ENCODE peak calls at places on chromosomes 5 and 9, in four cellular contexts. One of them, this sample, is unnamed.

GRCh38 chr9:25678846-25679360 is 659 bp upstream of the TUSC1 start:
- DNase-seq in mammary epithelial cell: peak
- DNase-seq in NCI-H2081: no peak
- DNase-seq in activated CD4-positive, alpha-beta T cell treated with anti-CD3 and anti-CD28 coated beads, Interleukin-2, amount 50 U/mL, for 1 hour: no peak
- DNase-seq in this sample: peak

GRCh38 chr5:95709967-95710650 is 21.0 kb upstream of the RHOBTB3 start:
- DNase-seq in mammary epithelial cell: no peak
- DNase-seq in NCI-H2081: no peak
- DNase-seq in activated CD4-positive, alpha-beta T cell treated with anti-CD3 and anti-CD28 coated beads, Interleukin-2, amount 50 U/mL, for 1 hour: no peak
- DNase-seq in this sample: no peak

GRCh38 chr5:137376127-137376526 is 123.0 kb downstream of the SPOCK1 start:
- DNase-seq in mammary epithelial cell: no peak
- DNase-seq in NCI-H2081: peak
- DNase-seq in activated CD4-positive, alpha-beta T cell treated with anti-CD3 and anti-CD28 coated beads, Interleukin-2, amount 50 U/mL, for 1 hour: no peak
- DNase-seq in this sample: no peak

GRCh38 chr9:38073882-38074281 is 4.9 kb upstream of the SHB start:
- DNase-seq in mammary epithelial cell: peak
- DNase-seq in NCI-H2081: no peak
- DNase-seq in activated CD4-positive, alpha-beta T cell treated with anti-CD3 and anti-CD28 coated beads, Interleukin-2, amount 50 U/mL, for 1 hour: no peak
- DNase-seq in this sample: peak

GRCh38 chr9:23851024-23851629 is 25.1 kb upstream of the ELAVL2 start:
- DNase-seq in mammary epithelial cell: peak
- DNase-seq in NCI-H2081: peak
- DNase-seq in activated CD4-positive, alpha-beta T cell treated with anti-CD3 and anti-CD28 coated beads, Interleukin-2, amount 50 U/mL, for 1 hour: no peak
- DNase-seq in this sample: peak

GRCh38 chr9:6759114-6759977 is 1.6 kb downstream of the KDM4C start:
- DNase-seq in mammary epithelial cell: peak
- DNase-seq in NCI-H2081: no peak
- DNase-seq in activated CD4-positive, alpha-beta T cell treated with anti-CD3 and anti-CD28 coated beads, Interleukin-2, amount 50 U/mL, for 1 hour: peak
- DNase-seq in this sample: peak

GRCh38 chr9:122816163-122816867 is 12.1 kb downstream of the PDCL start:
- DNase-seq in mammary epithelial cell: no peak
- DNase-seq in NCI-H2081: no peak
- DNase-seq in activated CD4-positive, alpha-beta T cell treated with anti-CD3 and anti-CD28 coated beads, Interleukin-2, amount 50 U/mL, for 1 hour: peak
- DNase-seq in this sample: no peak

GRCh38 chr9:83800236-83801033 is 17.1 kb downstream of the GKAP1 start:
- DNase-seq in mammary epithelial cell: no peak
- DNase-seq in NCI-H2081: no peak
- DNase-seq in activated CD4-positive, alpha-beta T cell treated with anti-CD3 and anti-CD28 coated beads, Interleukin-2, amount 50 U/mL, for 1 hour: no peak
- DNase-seq in this sample: no peak

GRCh38 chr5:58458851-58459275 is 1.0 kb downstream of the PLK2 start:
- DNase-seq in mammary epithelial cell: peak
- DNase-seq in NCI-H2081: no peak
- DNase-seq in activated CD4-positive, alpha-beta T cell treated with anti-CD3 and anti-CD28 coated beads, Interleukin-2, amount 50 U/mL, for 1 hour: no peak
- DNase-seq in this sample: peak

GRCh38 chr5:135977375-135977928 is 22.7 kb upstream of the LECT2 start:
- DNase-seq in mammary epithelial cell: peak
- DNase-seq in NCI-H2081: no peak
- DNase-seq in activated CD4-positive, alpha-beta T cell treated with anti-CD3 and anti-CD28 coated beads, Interleukin-2, amount 50 U/mL, for 1 hour: peak
- DNase-seq in this sample: peak

GRCh38 chr5:168477060-168477459 is 9.2 kb upstream of the RARS1 start:
- DNase-seq in mammary epithelial cell: no peak
- DNase-seq in NCI-H2081: no peak
- DNase-seq in activated CD4-positive, alpha-beta T cell treated with anti-CD3 and anti-CD28 coated beads, Interleukin-2, amount 50 U/mL, for 1 hour: no peak
- DNase-seq in this sample: no peak

GRCh38 chr9:95772320-95773060 is 103.0 kb upstream of the ERCC6L2 start:
- DNase-seq in mammary epithelial cell: no peak
- DNase-seq in NCI-H2081: no peak
- DNase-seq in activated CD4-positive, alpha-beta T cell treated with anti-CD3 and anti-CD28 coated beads, Interleukin-2, amount 50 U/mL, for 1 hour: no peak
- DNase-seq in this sample: no peak

GRCh38 chr5:107563957-107564544 is 106.7 kb downstream of the EFNA5 start:
- DNase-seq in mammary epithelial cell: no peak
- DNase-seq in NCI-H2081: no peak
- DNase-seq in activated CD4-positive, alpha-beta T cell treated with anti-CD3 and anti-CD28 coated beads, Interleukin-2, amount 50 U/mL, for 1 hour: no peak
- DNase-seq in this sample: no peak

This sample was measured in bronchial epithelial cell.